ENCODE peak calls at places on chromosomes 3 and 15, in five cellular contexts. One of them, this sample, is unnamed.

GRCh38 chr3:132521921-132522320 is 75.1 kb upstream of the ACKR4 start:
- DNase-seq in astrocyte: no peak
- DNase-seq in AG04450: no peak
- DNase-seq in neural crest cell: no peak
- DNase-seq in brain microvascular endothelial cell: no peak
- DNase-seq in this sample: no peak

GRCh38 chr3:53084310-53085001 is 38.6 kb upstream of the SFMBT1 start:
- DNase-seq in astrocyte: peak
- DNase-seq in AG04450: no peak
- DNase-seq in neural crest cell: no peak
- DNase-seq in brain microvascular endothelial cell: no peak
- DNase-seq in this sample: no peak

GRCh38 chr3:191372122-191372521 is 41.8 kb upstream of the UTS2B start:
- DNase-seq in astrocyte: no peak
- DNase-seq in AG04450: no peak
- DNase-seq in neural crest cell: no peak
- DNase-seq in brain microvascular endothelial cell: no peak
- DNase-seq in this sample: no peak

GRCh38 chr3:184687363-184688049 is 24.4 kb downstream of the MAGEF1 start:
- DNase-seq in astrocyte: no peak
- DNase-seq in AG04450: no peak
- DNase-seq in neural crest cell: no peak
- DNase-seq in brain microvascular endothelial cell: no peak
- DNase-seq in this sample: no peak

GRCh38 chr3:40719660-40720287 is 195.0 kb downstream of the ZNF621 start:
- DNase-seq in astrocyte: no peak
- DNase-seq in AG04450: no peak
- DNase-seq in neural crest cell: no peak
- DNase-seq in brain microvascular endothelial cell: no peak
- DNase-seq in this sample: no peak

GRCh38 chr15:25181290-25182097 is 226.7 kb downstream of the SNRPN start:
- DNase-seq in astrocyte: no peak
- DNase-seq in AG04450: no peak
- DNase-seq in neural crest cell: no peak
- DNase-seq in brain microvascular endothelial cell: no peak
- DNase-seq in this sample: peak

GRCh38 chr3:9622438-9622837 is 26.9 kb upstream of the MTMR14 start:
- DNase-seq in astrocyte: no peak
- DNase-seq in AG04450: no peak
- DNase-seq in neural crest cell: no peak
- DNase-seq in brain microvascular endothelial cell: no peak
- DNase-seq in this sample: no peak

GRCh38 chr15:43218908-43219706 is 1.7 kb downstream of the EPB42 start:
- DNase-seq in astrocyte: no peak
- DNase-seq in AG04450: no peak
- DNase-seq in neural crest cell: peak
- DNase-seq in brain microvascular endothelial cell: no peak
- DNase-seq in this sample: peak

GRCh38 chr3:172447611-172448579 is at the start of gene GHSR:
- DNase-seq in astrocyte: no peak
- DNase-seq in AG04450: no peak
- DNase-seq in neural crest cell: no peak
- DNase-seq in brain microvascular endothelial cell: no peak
- DNase-seq in this sample: peak

GRCh38 chr3:168165390-168166269 is 69.9 kb upstream of the GOLIM4 start:
- DNase-seq in astrocyte: peak
- DNase-seq in AG04450: peak
- DNase-seq in neural crest cell: peak
- DNase-seq in brain microvascular endothelial cell: peak
- DNase-seq in this sample: peak

GRCh38 chr3:94561094-94561493 is 498.2 kb downstream of the NSUN3 start:
- DNase-seq in astrocyte: no peak
- DNase-seq in AG04450: no peak
- DNase-seq in neural crest cell: no peak
- DNase-seq in brain microvascular endothelial cell: no peak
- DNase-seq in this sample: no peak

DNA sequence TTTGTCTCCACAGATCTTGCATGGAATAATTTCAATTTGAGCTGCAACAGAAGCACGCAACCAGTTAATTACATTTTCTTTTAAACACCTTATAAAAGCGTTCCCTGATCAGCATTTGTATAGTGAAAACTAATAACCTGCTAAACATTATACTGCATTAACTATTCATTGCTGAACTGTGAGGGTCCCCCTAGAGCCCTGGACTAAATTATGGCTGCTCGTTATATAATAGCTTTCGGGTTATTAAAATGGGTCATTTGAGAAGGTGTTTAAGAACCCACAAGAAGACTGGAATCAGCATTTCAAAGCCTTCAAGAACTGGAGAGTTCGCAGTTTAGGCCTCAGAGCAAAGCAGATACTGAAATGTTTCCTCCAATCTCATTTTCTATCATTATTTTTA is 52.9 kb upstream of the ICE2 start:
- DNase-seq in astrocyte: no peak
- DNase-seq in AG04450: no peak
- DNase-seq in neural crest cell: no peak
- DNase-seq in brain microvascular endothelial cell: no peak
- DNase-seq in this sample: no peak
- TF ChIP-seq CTCF in astrocyte: no peak
- TF ChIP-seq CTCF in AG04450: no peak
- TF ChIP-seq CTCF in neural crest cell: no peak
- TF ChIP-seq CTCF in brain microvascular endothelial cell: no peak
- TF ChIP-seq CTCF in this sample: no peak

GRCh38 chr3:169630852-169631251 is 32.7 kb downstream of the MECOM start:
- DNase-seq in astrocyte: no peak
- DNase-seq in AG04450: no peak
- DNase-seq in neural crest cell: no peak
- DNase-seq in brain microvascular endothelial cell: no peak
- DNase-seq in this sample: no peak

GRCh38 chr3:169633789-169634188 is 29.7 kb downstream of the MECOM start:
- DNase-seq in astrocyte: no peak
- DNase-seq in AG04450: no peak
- DNase-seq in neural crest cell: no peak
- DNase-seq in brain microvascular endothelial cell: no peak
- DNase-seq in this sample: no peak

GRCh38 chr3:169629895-169630294 is 33.6 kb downstream of the MECOM start:
- DNase-seq in astrocyte: no peak
- DNase-seq in AG04450: no peak
- DNase-seq in neural crest cell: no peak
- DNase-seq in brain microvascular endothelial cell: no peak
- DNase-seq in this sample: no peak

GRCh38 chr3:169634618-169635236 is 28.8 kb downstream of the MECOM start:
- DNase-seq in astrocyte: no peak
- DNase-seq in AG04450: no peak
- DNase-seq in neural crest cell: no peak
- DNase-seq in brain microvascular endothelial cell: no peak
- DNase-seq in this sample: no peak

GRCh38 chr3:169633105-169633504 is 30.4 kb downstream of the MECOM start:
- DNase-seq in astrocyte: no peak
- DNase-seq in AG04450: no peak
- DNase-seq in neural crest cell: no peak
- DNase-seq in brain microvascular endothelial cell: no peak
- DNase-seq in this sample: no peak
- TF ChIP-seq CTCF in astrocyte: no peak
- TF ChIP-seq CTCF in AG04450: no peak
- TF ChIP-seq CTCF in neural crest cell: no peak
- TF ChIP-seq CTCF in brain microvascular endothelial cell: no peak
- TF ChIP-seq CTCF in this sample: no peak

DNA sequence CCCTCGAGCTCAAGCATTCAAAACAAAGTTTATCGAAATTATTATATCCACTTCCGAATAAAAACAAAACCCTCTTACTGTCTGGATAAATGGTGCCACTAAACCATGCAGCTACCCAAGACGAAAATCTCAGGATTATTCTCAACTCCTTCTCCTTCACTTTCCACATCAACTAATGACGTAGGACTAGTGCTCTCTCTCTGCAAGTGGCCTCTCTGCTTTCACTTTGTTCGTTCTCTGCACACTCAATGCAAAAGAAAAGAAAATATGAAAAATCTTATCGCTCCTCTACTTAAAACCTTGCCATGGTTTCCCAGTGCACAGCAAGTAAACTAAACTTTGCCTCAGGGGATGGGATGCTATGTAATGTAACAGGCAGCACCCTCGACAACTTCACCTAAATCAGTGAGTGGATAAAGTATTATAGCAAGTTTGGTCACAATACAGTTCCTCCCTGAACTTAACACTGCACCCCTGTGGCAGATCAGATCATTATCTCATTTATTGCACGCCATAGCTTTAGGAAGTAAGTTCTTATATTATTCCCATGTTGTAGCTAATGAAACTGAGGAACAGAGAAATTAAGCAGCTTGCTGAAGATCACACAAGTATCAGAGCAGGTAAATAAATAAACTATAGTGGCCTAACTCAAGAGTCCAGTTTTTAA is 262.7 kb upstream of the GADL1 start:
- DNase-seq in astrocyte: no peak
- DNase-seq in AG04450: no peak
- DNase-seq in neural crest cell: no peak
- DNase-seq in brain microvascular endothelial cell: no peak
- DNase-seq in this sample: no peak
- TF ChIP-seq CTCF in astrocyte: no peak
- TF ChIP-seq CTCF in AG04450: no peak
- TF ChIP-seq CTCF in neural crest cell: no peak
- TF ChIP-seq CTCF in brain microvascular endothelial cell: no peak
- TF ChIP-seq CTCF in this sample: no peak

GRCh38 chr3:42442640-42443039 is 32.2 kb upstream of the LYZL4 start:
- DNase-seq in astrocyte: no peak
- DNase-seq in AG04450: no peak
- DNase-seq in neural crest cell: no peak
- DNase-seq in brain microvascular endothelial cell: no peak
- DNase-seq in this sample: no peak
- TF ChIP-seq CTCF in astrocyte: no peak
- TF ChIP-seq CTCF in AG04450: peak
- TF ChIP-seq CTCF in neural crest cell: no peak
- TF ChIP-seq CTCF in brain microvascular endothelial cell: peak
- TF ChIP-seq CTCF in this sample: no peak

GRCh38 chr3:57158316-57158715 is 6.8 kb downstream of the IL17RD start:
- DNase-seq in astrocyte: no peak
- DNase-seq in AG04450: no peak
- DNase-seq in neural crest cell: no peak
- DNase-seq in brain microvascular endothelial cell: no peak
- DNase-seq in this sample: no peak
- TF ChIP-seq CTCF in astrocyte: no peak
- TF ChIP-seq CTCF in AG04450: no peak
- TF ChIP-seq CTCF in neural crest cell: no peak
- TF ChIP-seq CTCF in brain microvascular endothelial cell: no peak
- TF ChIP-seq CTCF in this sample: no peak

GRCh38 chr3:137509354-137510045 is 254.6 kb upstream of the SOX14 start:
- DNase-seq in astrocyte: no peak
- DNase-seq in AG04450: no peak
- DNase-seq in neural crest cell: no peak
- DNase-seq in brain microvascular endothelial cell: no peak
- DNase-seq in this sample: no peak

GRCh38 chr3:137519602-137520001 is 244.5 kb upstream of the SOX14 start:
- DNase-seq in astrocyte: no peak
- DNase-seq in AG04450: no peak
- DNase-seq in neural crest cell: no peak
- DNase-seq in brain microvascular endothelial cell: no peak
- DNase-seq in this sample: no peak

GRCh38 chr3:137511655-137512054 is 252.5 kb upstream of the SOX14 start:
- DNase-seq in astrocyte: no peak
- DNase-seq in AG04450: no peak
- DNase-seq in neural crest cell: no peak
- DNase-seq in brain microvascular endothelial cell: no peak
- DNase-seq in this sample: no peak

GRCh38 chr3:137514853-137515252 is 249.3 kb upstream of the SOX14 start:
- DNase-seq in astrocyte: no peak
- DNase-seq in AG04450: no peak
- DNase-seq in neural crest cell: no peak
- DNase-seq in brain microvascular endothelial cell: no peak
- DNase-seq in this sample: no peak
- TF ChIP-seq CTCF in astrocyte: no peak
- TF ChIP-seq CTCF in AG04450: no peak
- TF ChIP-seq CTCF in neural crest cell: no peak
- TF ChIP-seq CTCF in brain microvascular endothelial cell: no peak
- TF ChIP-seq CTCF in this sample: no peak

GRCh38 chr15:77112819-77113569 is 42.1 kb upstream of the TSPAN3 start:
- DNase-seq in astrocyte: no peak
- DNase-seq in AG04450: no peak
- DNase-seq in neural crest cell: no peak
- DNase-seq in brain microvascular endothelial cell: no peak
- DNase-seq in this sample: no peak
- TF ChIP-seq CTCF in astrocyte: no peak
- TF ChIP-seq CTCF in AG04450: no peak
- TF ChIP-seq CTCF in neural crest cell: peak
- TF ChIP-seq CTCF in brain microvascular endothelial cell: no peak
- TF ChIP-seq CTCF in this sample: no peak

This sample was measured in glutamatergic neuron.